ENCODE peak calls at places on chromosomes 7 and 10, in six cellular contexts. V is IMR-90, Q is epithelial cell of esophagus, J is hepatocyte, H is dorsolateral prefrontal cortex, D is sigmoid colon. O is an unnamed sample.

GRCh38 chr7:29106128-29106988 is 40.0 kb downstream of the CPVL start:
- DNase-seq in J (peak), H (no peak), V (peak), D (no peak), Q (peak), O (peak)

GRCh38 chr7:105073143-105073542 is 59.1 kb downstream of the KMT2E start:
- DNase-seq in Q (no peak), V (no peak), H (no peak), J (no peak), D (no peak), O (no peak)

GRCh38 chr7:741191-741671 is 14.2 kb upstream of the PRKAR1B start:
- DNase-seq in H (no peak), V (no peak), J (no peak), D (peak), Q (no peak), O (no peak)

GRCh38 chr7:47506716-47507354 is 75.1 kb downstream of the TNS3 start:
- DNase-seq in V (peak), D (no peak), J (no peak), H (no peak), Q (no peak), O (peak)

GRCh38 chr10:104028146-104028545 is 57.5 kb downstream of the COL17A1 start:
- DNase-seq in H (no peak), V (peak), Q (peak), D (no peak), J (peak), O (peak)

GRCh38 chr7:69630292-69630691 is 32.0 kb downstream of the AUTS2 start:
- DNase-seq in Q (no peak), J (no peak), V (peak), D (no peak), H (no peak), O (peak)

GRCh38 chr10:127906548-127907377 is at the start of gene PTPRE:
- DNase-seq in V (peak), Q (peak), J (peak), H (peak), D (peak), O (peak)

GRCh38 chr10:25465582-25466372 is 291.0 kb downstream of the GPR158 start:
- DNase-seq in D (no peak), J (no peak), Q (no peak), V (no peak), H (no peak), O (no peak)

GRCh38 chr10:14056545-14057332 is 274.0 kb downstream of the FRMD4A start:
- DNase-seq in Q (peak), D (no peak), J (peak), H (no peak), V (peak), O (peak)

GRCh38 chr7:11540271-11540761 is 291.7 kb downstream of the THSD7A start:
- DNase-seq in H (no peak), V (no peak), D (no peak), Q (peak), J (peak), O (peak)

GRCh38 chr7:32347244-32347828 is 142.8 kb downstream of the LSM5 start:
- DNase-seq in H (no peak), D (no peak), V (no peak), J (peak), Q (peak), O (peak)

GRCh38 chr7:20316706-20317105 is 14.0 kb upstream of the ITGB8 start:
- DNase-seq in H (no peak), V (no peak), Q (no peak), D (no peak), J (no peak), O (no peak)

GRCh38 chr10:13316635-13317311 is 16.9 kb upstream of the PHYH start:
- DNase-seq in D (no peak), Q (peak), J (no peak), V (no peak), H (no peak), O (no peak)

GRCh38 chr10:113458461-113458860 is 94.4 kb upstream of the HABP2 start:
- DNase-seq in J (no peak), D (no peak), V (no peak), Q (no peak), H (no peak), O (no peak)

GRCh38 chr10:20984632-20985031 is 87.5 kb upstream of the NEBL start:
- DNase-seq in J (no peak), D (no peak), Q (no peak), H (no peak), V (no peak), O (no peak)

GRCh38 chr10:79434816-79435215 is 10.6 kb downstream of the ZCCHC24 start:
- DNase-seq in Q (peak), J (no peak), H (peak), V (peak), D (peak), O (peak)

GRCh38 chr10:100346351-100346764 is 675 bp upstream of the SCD start:
- DNase-seq in H (peak), Q (peak), J (peak), D (peak), V (peak), O (peak)

GRCh38 chr7:66454600-66455225 is 174.0 kb upstream of the KCTD7 start:
- DNase-seq in H (no peak), D (no peak), Q (no peak), J (no peak), V (no peak), O (no peak)

GRCh38 chr10:91551856-91552255 is 81.0 kb downstream of the PPP1R3C start:
- DNase-seq in H (no peak), D (no peak), J (peak), V (peak), Q (peak), O (peak)

GRCh38 chr10:130438861-130439260 is 302.7 kb downstream of the GLRX3 start:
- DNase-seq in J (no peak), V (no peak), D (no peak), Q (no peak), H (no peak), O (no peak)

GRCh38 chr10:89475137-89475536 is 60.3 kb downstream of the SLC16A12 start:
- DNase-seq in V (no peak), D (no peak), J (no peak), H (no peak), Q (no peak), O (no peak)

GRCh38 chr10:88467835-88468485 is 115.2 kb downstream of the RNLS start:
- DNase-seq in Q (peak), V (peak), J (no peak), H (no peak), D (no peak), O (peak)

GRCh38 chr7:68107256-68107655 is 1110.6 kb downstream of the TYW1 start:
- DNase-seq in D (no peak), Q (no peak), V (no peak), J (no peak), H (no peak), O (no peak)

GRCh38 chr7:38178695-38179344 is 775 bp downstream of the STARD3NL start:
- DNase-seq in J (no peak), Q (no peak), H (no peak), D (no peak), V (peak), O (peak)

GRCh38 chr10:94622666-94623205 is 60.8 kb upstream of the CYP2C18 start:
- DNase-seq in J (no peak), D (no peak), H (no peak), V (no peak), Q (no peak), O (no peak)

GRCh38 chr7:158754746-158755444 is 50.3 kb upstream of the NCAPG2 start:
- DNase-seq in D (no peak), J (no peak), V (peak), H (no peak), Q (peak), O (peak)

GRCh38 chr10:85873063-85873462 is 493.5 kb downstream of the GRID1 start:
- DNase-seq in J (no peak), V (no peak), Q (no peak), D (no peak), H (no peak), O (no peak)

GRCh38 chr7:148962823-148963582 is 65.3 kb downstream of the PDIA4 start:
- DNase-seq in H (peak), J (peak), D (peak), Q (peak), V (peak), O (peak)

GRCh38 chr7:43915907-43916306 is 9.5 kb upstream of the URGCP start:
- DNase-seq in H (no peak), J (no peak), D (no peak), V (no peak), Q (no peak), O (no peak)

GRCh38 chr7:43922726-43923125 is 3.5 kb upstream of the UBE2D4 start:
- DNase-seq in V (no peak), J (no peak), H (no peak), Q (no peak), D (no peak), O (no peak)

GRCh38 chr7:43926193-43927043 is at the start of gene UBE2D4:
- DNase-seq in J (peak), V (peak), D (peak), H (peak), Q (peak), O (peak)

GRCh38 chr7:43921423-43921822 is 4.8 kb upstream of the UBE2D4 start:
- DNase-seq in Q (no peak), V (no peak), H (no peak), D (no peak), J (no peak), O (no peak)
- TF ChIP-seq CTCF in Q (no peak), V (no peak), H (no peak), D (no peak), J (no peak), O (no peak)

GRCh38 chr10:116274141-116274861 is 1.3 kb upstream of the GFRA1 start:
- DNase-seq in V (no peak), J (peak), H (no peak), Q (no peak), D (no peak), O (no peak)
- H3K4me3 ChIP-seq in V (peak), J (peak), H (peak), Q (no peak), D (peak), O (no peak)

DNA sequence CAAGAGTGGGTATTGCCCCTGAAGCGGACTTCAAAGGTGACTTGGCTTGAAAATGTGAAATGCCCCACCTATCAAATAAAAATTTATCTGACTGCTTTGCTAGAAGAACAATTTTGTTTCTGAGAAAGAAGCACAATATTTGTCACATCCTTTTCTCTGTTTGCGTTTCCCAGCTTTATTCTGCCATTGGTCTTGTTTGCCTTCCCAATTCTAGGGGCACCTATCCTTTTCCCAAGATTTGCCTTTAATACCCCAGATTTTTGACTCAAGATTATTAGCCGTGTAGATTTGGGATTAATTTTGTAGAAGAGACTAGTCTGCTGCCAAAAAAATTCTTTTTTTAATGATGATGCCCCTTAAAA is 110.2 kb upstream of the LRGUK start:
- DNase-seq in D (no peak), Q (no peak), J (no peak), H (no peak), V (no peak), O (no peak)
- TF ChIP-seq CTCF in D (no peak), Q (no peak), J (no peak), H (no peak), V (no peak), O (no peak)

GRCh38 chr10:49395741-49396665 is at the start of gene DRGX:
- DNase-seq in V (no peak), D (no peak), Q (no peak), H (no peak), J (no peak), O (no peak)
- H3K4me3 ChIP-seq in V (no peak), D (no peak), Q (no peak), H (peak), J (no peak), O (no peak)

DNA sequence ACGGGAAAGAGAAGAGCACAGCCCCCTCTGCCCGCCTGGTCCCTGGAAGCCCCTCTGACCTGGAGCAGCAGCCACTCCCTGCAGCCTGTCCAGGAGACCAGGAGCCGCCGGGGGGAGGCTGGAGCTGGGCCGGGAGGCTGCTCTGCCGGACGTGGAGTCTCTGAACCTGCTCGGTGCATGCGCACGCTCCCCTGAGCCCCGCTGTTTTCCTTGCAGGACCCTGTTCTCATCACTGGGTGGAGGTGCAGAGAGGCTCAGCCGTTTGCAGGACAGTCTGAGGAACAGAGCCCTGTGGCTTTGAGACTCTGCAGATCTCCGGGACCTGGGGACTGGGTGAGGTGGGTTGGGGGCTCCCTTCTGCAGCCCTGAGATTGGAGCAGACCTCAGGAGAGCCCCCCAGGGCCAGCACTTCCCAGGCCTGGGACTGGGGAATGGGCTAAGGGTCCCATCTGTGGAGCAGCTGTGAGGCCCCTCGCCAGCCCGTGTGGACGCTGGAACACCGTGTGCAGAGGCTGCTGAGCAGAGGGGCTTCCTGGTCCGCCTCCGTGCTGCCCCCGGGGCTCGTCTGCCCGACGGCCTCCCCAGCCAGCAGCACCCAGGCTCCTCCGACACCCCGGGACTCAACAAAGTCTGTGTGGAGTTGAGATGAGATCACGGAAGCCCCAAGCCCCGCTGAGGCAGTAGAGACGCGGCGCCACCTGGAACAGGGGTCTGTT is 48.5 kb upstream of the ADGRA1 start:
- DNase-seq in Q (no peak), H (no peak), V (no peak), J (no peak), D (no peak), O (no peak)
- TF ChIP-seq CTCF in Q (no peak), H (no peak), V (no peak), J (peak), D (no peak), O (no peak)

GRCh38 chr10:7585228-7585627 is 81.5 kb downstream of the ITIH5 start:
- DNase-seq in V (no peak), J (no peak), Q (no peak), H (no peak), D (no peak), O (no peak)

GRCh38 chr10:7590271-7590670 is 76.5 kb downstream of the ITIH5 start:
- DNase-seq in J (no peak), V (no peak), D (no peak), Q (no peak), H (no peak), O (no peak)

GRCh38 chr10:7589748-7590147 is 77.0 kb downstream of the ITIH5 start:
- DNase-seq in D (no peak), V (no peak), Q (no peak), J (no peak), H (no peak), O (no peak)

GRCh38 chr10:7587168-7587864 is 79.5 kb downstream of the ITIH5 start:
- DNase-seq in Q (no peak), H (no peak), J (no peak), V (no peak), D (no peak), O (no peak)

GRCh38 chr10:7587865-7588188 is 78.9 kb downstream of the ITIH5 start:
- DNase-seq in Q (no peak), J (no peak), H (no peak), V (no peak), D (no peak), O (no peak)
- H3K4me3 ChIP-seq in Q (no peak), J (no peak), H (no peak), V (no peak), D (no peak), O (no peak)

GRCh38 chr7:3301831-3302618 is 973 bp downstream of the SDK1 start:
- DNase-seq in H (no peak), V (peak), D (peak), J (peak), Q (peak), O (peak)
- TF ChIP-seq CTCF in H (peak), V (no peak), D (peak), J (peak), Q (peak), O (peak)

O was measured in cardiac fibroblast.